ENCODE peak calls at places on chromosomes 5 and 9, in seven cellular contexts. Q, E, I, J, L, V and M are unnamed samples.
A peak's percentile ranks its signal among the peaks of the same experiment; 100 is the strongest.

GRCh38 chr9:106697799-106698591 is 165.0 kb upstream of the ZNF462 start:
- DNase-seq in Q (peak; percentile 36), E (peak; percentile 91), I (peak; percentile 57), J (peak; percentile 47), L (peak; percentile 88), V (no peak), M (peak; percentile 32)

GRCh38 chr5:77560677-77561263 is 68.7 kb upstream of the WDR41 start:
- DNase-seq in Q (no peak), E (peak; percentile 71), I (no peak), J (no peak), L (no peak), V (peak; percentile 58), M (no peak)

GRCh38 chr9:121917375-121918335 is 175.5 kb downstream of the TTLL11 start:
- DNase-seq in Q (no peak), E (no peak), I (no peak), J (no peak), L (no peak), V (no peak), M (no peak)

GRCh38 chr9:130196643-130197042 is 24.4 kb downstream of the NCS1 start:
- DNase-seq in Q (no peak), E (no peak), I (no peak), J (no peak), L (no peak), V (no peak), M (no peak)

GRCh38 chr5:29218829-29219228 is 1974.7 kb upstream of the CDH6 start:
- DNase-seq in Q (no peak), E (no peak), I (no peak), J (no peak), L (no peak), V (no peak), M (no peak)

GRCh38 chr5:103849934-103850333 is 287.3 kb upstream of the NUDT12 start:
- DNase-seq in Q (no peak), E (peak; percentile 5), I (no peak), J (no peak), L (no peak), V (peak; percentile 98), M (no peak)

GRCh38 chr9:18910435-18910834 is 122.6 kb downstream of the SAXO1 start:
- DNase-seq in Q (no peak), E (no peak), I (no peak), J (no peak), L (no peak), V (no peak), M (no peak)

GRCh38 chr5:170393958-170394357 is 4.8 kb upstream of the KCNMB1 start:
- DNase-seq in Q (no peak), E (no peak), I (peak; percentile 33), J (no peak), L (no peak), V (no peak), M (no peak)

GRCh38 chr5:132486318-132487094 is 4.1 kb downstream of the IRF1 start:
- DNase-seq in Q (peak; percentile 11), E (no peak), I (no peak), J (peak; percentile 12), L (peak; percentile 32), V (no peak), M (no peak)

GRCh38 chr9:10612649-10613398 is at the start of gene PTPRD:
- DNase-seq in Q (peak; percentile 38), E (peak; percentile 32), I (peak; percentile 31), J (peak; percentile 89), L (peak; percentile 73), V (peak; percentile 77), M (no peak)

GRCh38 chr5:39148983-39149534 is 70.3 kb downstream of the FYB1 start:
- DNase-seq in Q (no peak), E (peak; percentile 33), I (no peak), J (no peak), L (no peak), V (peak; percentile 74), M (no peak)
- TF ChIP-seq CTCF in Q (peak; percentile 9), E (peak; percentile 34), I (no peak), J (peak; percentile 69), L (peak; percentile 32), V (peak; percentile 79), M (peak; percentile 28)

DNA sequence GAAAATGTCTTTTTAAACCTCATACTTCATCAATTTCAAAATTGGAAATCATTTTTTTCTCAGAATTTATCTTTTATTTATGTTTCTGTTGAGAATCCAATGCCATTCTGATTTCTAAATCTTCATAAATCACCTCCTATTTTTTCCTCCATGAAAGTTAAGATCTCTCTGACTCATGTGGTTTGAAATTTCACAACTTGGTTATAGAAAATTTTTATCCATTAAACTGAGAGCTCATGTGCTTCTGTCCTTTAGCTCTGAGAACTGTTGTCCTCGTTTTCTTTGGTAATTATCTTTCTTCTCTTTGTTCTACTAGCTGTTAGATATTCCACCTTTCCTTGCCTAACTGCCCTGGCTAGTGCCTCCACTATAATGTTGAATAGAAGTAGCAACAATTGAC is 1.5 kb upstream of the RNF180 start:
- DNase-seq in Q (no peak), E (no peak), I (no peak), J (no peak), L (no peak), V (peak; percentile 46), M (no peak)
- H3K4me3 ChIP-seq in Q (no peak overlapping the region), E (no peak overlapping the region), I (no peak overlapping the region), J (no peak overlapping the region), L (no peak overlapping the region), V (no peak overlapping the region), M (no peak overlapping the region)

DNA sequence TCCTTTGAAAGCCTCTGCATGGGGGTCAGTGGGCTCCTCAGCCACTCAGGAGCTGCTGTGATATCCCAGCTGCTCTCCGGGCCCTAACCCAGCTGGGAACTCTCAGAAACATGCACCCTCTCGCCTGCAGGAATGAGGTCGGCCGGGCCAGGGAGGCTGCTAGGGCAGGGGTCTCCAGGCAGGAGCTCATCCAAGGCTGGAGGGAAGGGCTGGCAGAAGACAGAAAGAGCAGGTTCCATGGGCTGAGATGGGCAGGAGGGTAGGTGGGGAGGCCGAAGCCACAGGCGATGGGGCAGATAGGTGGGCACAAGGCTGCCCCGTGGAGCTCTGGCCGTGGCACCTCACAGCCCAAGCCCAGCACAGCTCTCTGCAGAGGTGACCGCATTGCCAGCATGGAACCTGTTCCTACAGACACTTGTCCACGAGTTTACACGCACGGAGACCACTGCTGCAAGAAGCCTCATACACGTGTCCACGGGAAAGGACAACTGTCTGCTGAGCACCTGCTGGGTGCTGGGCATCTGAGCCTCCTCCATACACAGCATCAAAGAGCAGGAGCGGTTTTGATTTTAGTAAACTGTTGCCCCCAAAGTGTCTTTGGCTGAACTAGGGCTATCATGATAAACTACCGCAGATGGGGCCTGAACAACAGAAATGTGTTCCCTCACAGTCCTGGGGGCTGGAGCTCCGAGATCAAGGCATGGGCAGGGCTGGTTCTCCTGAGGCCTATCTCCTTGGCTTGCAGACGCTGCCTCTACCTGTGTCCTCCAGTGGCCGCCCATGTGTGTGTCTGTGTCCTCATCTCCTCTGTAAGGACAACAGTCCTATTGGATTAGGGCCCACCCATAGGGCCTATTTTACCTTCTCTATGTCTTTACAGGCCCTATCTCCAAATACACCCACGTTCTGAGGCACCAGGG is 85.3 kb upstream of the ADAMTS2 start:
- DNase-seq in Q (no peak), E (no peak), I (no peak), J (no peak), L (peak; percentile 48), V (no peak), M (no peak)
- H3K9me3 ChIP-seq in Q (no peaks in the 10 kb centered on the region), E (no peaks in the 10 kb centered on the region), I (no peaks in the 10 kb centered on the region), J (no peaks in the 10 kb centered on the region), L (no peaks in the 10 kb centered on the region), V (no peaks in the 10 kb centered on the region), M (no peaks in the 10 kb centered on the region)

GRCh38 chr5:30574761-30575160 is 618.7 kb upstream of the CDH6 start:
- DNase-seq in Q (no peak), E (no peak), I (no peak), J (no peak), L (no peak), V (no peak), M (no peak)

GRCh38 chr5:30572279-30572678 is 621.2 kb upstream of the CDH6 start:
- DNase-seq in Q (no peak), E (no peak), I (no peak), J (no peak), L (no peak), V (no peak), M (no peak)
- TF ChIP-seq CTCF in Q (no peak), E (no peak), I (no peak), J (peak; percentile 14), L (no peak), V (no peak), M (no peak)

DNA sequence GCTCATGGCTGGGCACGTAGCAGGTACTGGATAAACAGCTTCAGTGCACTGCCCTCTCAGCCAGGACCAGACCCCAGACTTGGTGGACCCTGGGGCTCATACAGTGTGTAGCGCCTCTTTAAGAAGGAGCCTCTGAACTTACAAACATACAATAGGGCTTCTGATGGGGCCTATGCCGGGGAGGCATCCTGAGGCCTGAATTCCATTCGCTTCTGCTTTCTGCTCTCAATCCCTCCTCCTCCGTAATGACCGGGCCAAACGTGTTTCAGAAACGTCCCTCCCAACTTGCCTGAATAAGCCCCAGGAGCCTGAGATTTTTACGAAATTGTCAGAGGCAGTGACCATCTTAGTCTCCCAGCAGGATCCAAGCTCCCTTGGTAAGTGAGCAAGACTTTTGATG is 128.1 kb upstream of the BOD1 start:
- DNase-seq in Q (no peak), E (no peak), I (no peak), J (peak; percentile 68), L (no peak), V (no peak), M (no peak)
- H3K4me3 ChIP-seq in Q (no peak overlapping the region), E (no peak overlapping the region), I (no peak overlapping the region), J (peak overlapping the region; percentile 72), L (no peak overlapping the region), V (no peak overlapping the region), M (no peak overlapping the region)

GRCh38 chr5:32565143-32565542 is 20.2 kb upstream of the SUB1 start:
- DNase-seq in Q (no peak), E (no peak), I (no peak), J (no peak), L (no peak), V (no peak), M (no peak)

GRCh38 chr5:32572778-32573480 is 12.4 kb upstream of the SUB1 start:
- DNase-seq in Q (no peak), E (no peak), I (no peak), J (no peak), L (no peak), V (no peak), M (no peak)

GRCh38 chr5:32574540-32575175 is 10.7 kb upstream of the SUB1 start:
- DNase-seq in Q (no peak), E (no peak), I (no peak), J (no peak), L (no peak), V (no peak), M (no peak)

GRCh38 chr5:32566319-32567111 is 18.8 kb upstream of the SUB1 start:
- DNase-seq in Q (no peak), E (peak; percentile 28), I (no peak), J (no peak), L (no peak), V (no peak), M (no peak)

GRCh38 chr5:32571128-32571527 is 14.2 kb upstream of the SUB1 start:
- DNase-seq in Q (no peak), E (no peak), I (no peak), J (no peak), L (no peak), V (no peak), M (no peak)
- H3K9me3 ChIP-seq in Q (no peaks in the 10 kb centered on the region), E (no peaks in the 10 kb centered on the region), I (no peaks in the 10 kb centered on the region), J (no peaks in the 10 kb centered on the region), L (no peaks in the 10 kb centered on the region), V (no peaks in the 10 kb centered on the region), M (no peaks in the 10 kb centered on the region)

DNA sequence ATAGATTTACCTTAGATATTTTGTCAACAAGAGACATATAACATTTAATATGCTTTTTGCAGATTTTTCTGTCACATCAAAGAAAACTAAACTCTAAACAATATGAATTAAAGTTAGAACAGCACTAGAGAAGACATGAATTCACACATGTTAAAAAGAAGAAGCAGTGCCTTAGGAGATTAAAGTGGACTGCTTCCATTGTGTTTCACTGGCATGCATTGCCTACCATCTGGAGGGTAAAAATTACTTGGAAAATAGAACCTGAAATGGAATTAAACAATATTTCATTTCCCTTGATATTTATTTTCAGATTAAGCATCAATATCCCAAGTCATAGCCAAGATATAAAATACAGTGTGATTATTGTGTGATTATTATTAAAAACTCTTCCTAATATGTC is 319.4 kb upstream of the CDH18 start:
- DNase-seq in Q (no peak), E (no peak), I (no peak), J (no peak), L (no peak), V (no peak), M (no peak)
- TF ChIP-seq CTCF in Q (no peak), E (no peak), I (no peak), J (no peak), L (no peak), V (no peak), M (no peak)